ENCODE peak calls at places on chromosomes 1 and 21, in ten cellular contexts. One of them, this sample, is unnamed.

GRCh38 chr1:145997156-145998023 is 1.0 kb upstream of the TXNIP start:
- DNase-seq in ascending aorta: no peak
- DNase-seq in psoas muscle: peak
- DNase-seq in breast epithelium: no peak
- DNase-seq in body of pancreas: peak
- DNase-seq in PC-3: no peak
- DNase-seq in H1: no peak
- DNase-seq in uterus: peak
- DNase-seq in cardiac muscle cell: no peak
- DNase-seq in ovary: peak
- DNase-seq in this sample: no peak

GRCh38 chr1:166084613-166085012 is 82.2 kb downstream of the FAM78B start:
- DNase-seq in H1: no peak
- DNase-seq in body of pancreas: no peak
- DNase-seq in cardiac muscle cell: no peak
- DNase-seq in psoas muscle: no peak
- DNase-seq in ascending aorta: no peak
- DNase-seq in PC-3: no peak
- DNase-seq in ovary: no peak
- DNase-seq in breast epithelium: no peak
- DNase-seq in uterus: no peak
- DNase-seq in this sample: no peak

GRCh38 chr1:240091614-240092300 is at the start of gene FMN2:
- DNase-seq in uterus: no peak
- DNase-seq in ovary: peak
- DNase-seq in ascending aorta: no peak
- DNase-seq in body of pancreas: no peak
- DNase-seq in H1: no peak
- DNase-seq in cardiac muscle cell: peak
- DNase-seq in psoas muscle: no peak
- DNase-seq in breast epithelium: no peak
- DNase-seq in PC-3: peak
- DNase-seq in this sample: no peak

GRCh38 chr1:56153276-56153675 is 426.1 kb downstream of the PLPP3 start:
- DNase-seq in uterus: no peak
- DNase-seq in H1: no peak
- DNase-seq in ascending aorta: no peak
- DNase-seq in psoas muscle: no peak
- DNase-seq in cardiac muscle cell: no peak
- DNase-seq in body of pancreas: no peak
- DNase-seq in PC-3: no peak
- DNase-seq in ovary: no peak
- DNase-seq in breast epithelium: no peak
- DNase-seq in this sample: no peak

GRCh38 chr1:77513839-77514763 is 168.4 kb downstream of the ZZZ3 start:
- DNase-seq in breast epithelium: no peak
- DNase-seq in uterus: peak
- DNase-seq in cardiac muscle cell: peak
- DNase-seq in PC-3: no peak
- DNase-seq in psoas muscle: no peak
- DNase-seq in body of pancreas: peak
- DNase-seq in H1: peak
- DNase-seq in ovary: peak
- DNase-seq in ascending aorta: no peak
- DNase-seq in this sample: peak

GRCh38 chr1:41975850-41976569 is 57.3 kb upstream of the HIVEP3 start:
- DNase-seq in ascending aorta: no peak
- DNase-seq in ovary: no peak
- DNase-seq in cardiac muscle cell: no peak
- DNase-seq in H1: no peak
- DNase-seq in PC-3: no peak
- DNase-seq in psoas muscle: no peak
- DNase-seq in breast epithelium: no peak
- DNase-seq in body of pancreas: no peak
- DNase-seq in uterus: no peak
- DNase-seq in this sample: no peak

GRCh38 chr1:245921417-245921816 is 585.7 kb downstream of the SMYD3 start:
- DNase-seq in breast epithelium: no peak
- DNase-seq in ovary: no peak
- DNase-seq in H1: no peak
- DNase-seq in ascending aorta: no peak
- DNase-seq in body of pancreas: no peak
- DNase-seq in PC-3: no peak
- DNase-seq in psoas muscle: no peak
- DNase-seq in cardiac muscle cell: no peak
- DNase-seq in uterus: no peak
- DNase-seq in this sample: no peak

GRCh38 chr1:113307771-113308451 is 82.4 kb upstream of the MAGI3 start:
- DNase-seq in H1: no peak
- DNase-seq in breast epithelium: no peak
- DNase-seq in ovary: no peak
- DNase-seq in ascending aorta: no peak
- DNase-seq in cardiac muscle cell: peak
- DNase-seq in uterus: no peak
- DNase-seq in psoas muscle: no peak
- DNase-seq in PC-3: peak
- DNase-seq in body of pancreas: no peak
- DNase-seq in this sample: peak

GRCh38 chr1:27527223-27527856 is 37.4 kb upstream of the WASF2 start:
- DNase-seq in cardiac muscle cell: peak
- DNase-seq in breast epithelium: peak
- DNase-seq in body of pancreas: peak
- DNase-seq in ascending aorta: no peak
- DNase-seq in PC-3: no peak
- DNase-seq in ovary: peak
- DNase-seq in psoas muscle: peak
- DNase-seq in uterus: peak
- DNase-seq in H1: peak
- DNase-seq in this sample: no peak

GRCh38 chr1:20080441-20081330 is 10.7 kb downstream of the PLA2G5 start:
- DNase-seq in ovary: no peak
- DNase-seq in cardiac muscle cell: no peak
- DNase-seq in psoas muscle: no peak
- DNase-seq in ascending aorta: no peak
- DNase-seq in H1: no peak
- DNase-seq in body of pancreas: no peak
- DNase-seq in PC-3: peak
- DNase-seq in uterus: no peak
- DNase-seq in breast epithelium: no peak
- DNase-seq in this sample: no peak

GRCh38 chr1:247548847-247549246 is at the start of gene GCSAML:
- DNase-seq in body of pancreas: no peak
- DNase-seq in psoas muscle: no peak
- DNase-seq in ovary: no peak
- DNase-seq in cardiac muscle cell: no peak
- DNase-seq in breast epithelium: no peak
- DNase-seq in H1: no peak
- DNase-seq in ascending aorta: no peak
- DNase-seq in uterus: no peak
- DNase-seq in PC-3: no peak
- DNase-seq in this sample: no peak

GRCh38 chr1:219459321-219460105 is 153.4 kb downstream of the ZC3H11B start:
- DNase-seq in PC-3: no peak
- DNase-seq in H1: no peak
- DNase-seq in cardiac muscle cell: no peak
- DNase-seq in psoas muscle: no peak
- DNase-seq in uterus: no peak
- DNase-seq in ascending aorta: no peak
- DNase-seq in ovary: no peak
- DNase-seq in body of pancreas: no peak
- DNase-seq in breast epithelium: no peak
- DNase-seq in this sample: no peak

GRCh38 chr1:8598060-8598724 is 219.2 kb downstream of the RERE start:
- DNase-seq in PC-3: no peak
- DNase-seq in ascending aorta: no peak
- DNase-seq in H1: no peak
- DNase-seq in body of pancreas: peak
- DNase-seq in uterus: peak
- DNase-seq in ovary: peak
- DNase-seq in breast epithelium: no peak
- DNase-seq in psoas muscle: no peak
- DNase-seq in cardiac muscle cell: peak
- DNase-seq in this sample: no peak

GRCh38 chr1:211613108-211613947 is 34.4 kb upstream of the SLC30A1 start:
- DNase-seq in uterus: peak
- DNase-seq in breast epithelium: no peak
- DNase-seq in ascending aorta: peak
- DNase-seq in ovary: peak
- DNase-seq in psoas muscle: peak
- DNase-seq in body of pancreas: peak
- DNase-seq in PC-3: peak
- DNase-seq in cardiac muscle cell: peak
- DNase-seq in H1: no peak
- DNase-seq in this sample: peak

GRCh38 chr1:200231787-200232222 is 178.0 kb downstream of the ZNF281 start:
- DNase-seq in breast epithelium: no peak
- DNase-seq in ascending aorta: no peak
- DNase-seq in H1: no peak
- DNase-seq in body of pancreas: no peak
- DNase-seq in ovary: no peak
- DNase-seq in psoas muscle: no peak
- DNase-seq in PC-3: no peak
- DNase-seq in uterus: no peak
- DNase-seq in cardiac muscle cell: no peak
- DNase-seq in this sample: no peak

GRCh38 chr1:100414693-100415092 is 62.4 kb downstream of the CDC14A start:
- DNase-seq in PC-3: peak
- DNase-seq in H1: no peak
- DNase-seq in ovary: no peak
- DNase-seq in breast epithelium: no peak
- DNase-seq in cardiac muscle cell: no peak
- DNase-seq in body of pancreas: no peak
- DNase-seq in psoas muscle: no peak
- DNase-seq in ascending aorta: no peak
- DNase-seq in uterus: no peak
- DNase-seq in this sample: no peak

GRCh38 chr21:41611441-41611840 is 103.5 kb upstream of the TMPRSS2 start:
- DNase-seq in body of pancreas: no peak
- DNase-seq in ascending aorta: no peak
- DNase-seq in ovary: no peak
- DNase-seq in psoas muscle: no peak
- DNase-seq in PC-3: no peak
- DNase-seq in breast epithelium: no peak
- DNase-seq in uterus: no peak
- DNase-seq in cardiac muscle cell: no peak
- DNase-seq in H1: no peak
- DNase-seq in this sample: no peak

GRCh38 chr1:108745980-108746381 is 493 bp upstream of the STXBP3 start:
- DNase-seq in ascending aorta: no peak
- DNase-seq in H1: no peak
- DNase-seq in cardiac muscle cell: no peak
- DNase-seq in breast epithelium: no peak
- DNase-seq in psoas muscle: no peak
- DNase-seq in ovary: no peak
- DNase-seq in PC-3: no peak
- DNase-seq in uterus: no peak
- DNase-seq in body of pancreas: no peak
- DNase-seq in this sample: no peak
- TF ChIP-seq CTCF in ascending aorta: no peak
- TF ChIP-seq CTCF in H1: no peak
- TF ChIP-seq CTCF in cardiac muscle cell: no peak
- TF ChIP-seq CTCF in breast epithelium: no peak
- TF ChIP-seq CTCF in psoas muscle: no peak
- TF ChIP-seq CTCF in ovary: no peak
- TF ChIP-seq CTCF in PC-3: no peak
- TF ChIP-seq CTCF in uterus: no peak
- TF ChIP-seq CTCF in body of pancreas: no peak
- TF ChIP-seq CTCF in this sample: no peak

DNA sequence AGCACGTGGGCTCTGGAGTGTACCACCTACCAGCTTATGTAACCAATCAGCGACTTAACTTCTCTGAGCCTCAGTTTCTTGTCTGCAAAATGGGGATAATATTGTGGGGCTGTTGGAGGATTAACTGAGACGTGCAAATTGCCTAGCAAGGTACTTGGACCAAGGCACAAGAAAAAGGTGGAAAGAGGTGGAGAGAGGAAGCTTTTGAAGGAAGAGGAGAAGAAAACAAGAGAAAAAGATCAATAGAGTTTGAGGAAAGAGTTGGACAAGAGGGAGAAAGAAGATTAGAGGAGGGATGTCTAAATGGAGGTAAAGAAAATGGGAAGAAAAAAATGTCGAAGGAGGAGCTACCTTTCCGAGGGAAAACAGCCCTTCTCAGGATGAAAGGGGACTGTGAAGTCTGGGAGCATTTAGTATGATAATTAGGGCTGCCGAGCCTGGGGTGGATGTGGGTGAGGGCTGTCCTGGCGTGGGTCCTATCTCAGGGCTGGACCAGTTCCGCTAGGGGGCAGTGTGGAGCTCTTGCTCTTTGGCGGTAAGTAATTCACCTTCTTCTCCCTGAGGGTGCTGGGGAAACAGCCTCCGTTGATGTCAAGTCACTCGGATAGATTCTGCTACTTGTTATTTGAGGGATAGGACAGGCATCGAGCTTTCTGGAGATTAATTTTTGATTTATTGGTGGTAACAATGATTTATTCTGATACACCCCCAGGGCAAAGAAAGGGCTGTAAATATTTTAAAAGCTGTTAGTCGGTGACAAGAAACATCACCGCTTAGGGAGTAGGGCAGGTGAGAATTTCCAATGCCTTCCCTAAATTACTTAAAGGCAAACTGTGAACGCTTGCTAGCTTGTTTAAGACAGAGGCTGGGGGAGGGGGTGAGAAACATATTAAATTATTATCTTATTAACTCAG is 79.0 kb upstream of the NFASC start:
- DNase-seq in breast epithelium: peak
- DNase-seq in psoas muscle: peak
- DNase-seq in PC-3: peak
- DNase-seq in body of pancreas: peak
- DNase-seq in uterus: peak
- DNase-seq in cardiac muscle cell: peak
- DNase-seq in H1: peak
- DNase-seq in ovary: peak
- DNase-seq in ascending aorta: no peak
- DNase-seq in this sample: no peak
- H3K27ac ChIP-seq in breast epithelium: no peak
- H3K27ac ChIP-seq in psoas muscle: no peak
- H3K27ac ChIP-seq in PC-3: no peak
- H3K27ac ChIP-seq in body of pancreas: no peak
- H3K27ac ChIP-seq in uterus: no peak
- H3K27ac ChIP-seq in cardiac muscle cell: no peak
- H3K27ac ChIP-seq in H1: no peak
- H3K27ac ChIP-seq in ovary: no peak
- H3K27ac ChIP-seq in ascending aorta: no peak
- H3K27ac ChIP-seq in this sample: no peak

GRCh38 chr1:248924696-248925532 is 18.9 kb downstream of the PGBD2 start:
- DNase-seq in H1: no peak
- DNase-seq in body of pancreas: peak
- DNase-seq in breast epithelium: no peak
- DNase-seq in ascending aorta: no peak
- DNase-seq in PC-3: peak
- DNase-seq in uterus: no peak
- DNase-seq in cardiac muscle cell: peak
- DNase-seq in psoas muscle: no peak
- DNase-seq in ovary: no peak
- DNase-seq in this sample: peak
- TF ChIP-seq CTCF in H1: peak
- TF ChIP-seq CTCF in body of pancreas: peak
- TF ChIP-seq CTCF in breast epithelium: peak
- TF ChIP-seq CTCF in ascending aorta: peak
- TF ChIP-seq CTCF in PC-3: peak
- TF ChIP-seq CTCF in uterus: peak
- TF ChIP-seq CTCF in cardiac muscle cell: peak
- TF ChIP-seq CTCF in psoas muscle: peak
- TF ChIP-seq CTCF in ovary: peak
- TF ChIP-seq CTCF in this sample: peak

GRCh38 chr1:151003175-151003574 is 3.5 kb downstream of the MINDY1 start:
- DNase-seq in body of pancreas: no peak
- DNase-seq in ovary: no peak
- DNase-seq in psoas muscle: no peak
- DNase-seq in uterus: no peak
- DNase-seq in H1: no peak
- DNase-seq in cardiac muscle cell: no peak
- DNase-seq in PC-3: no peak
- DNase-seq in ascending aorta: no peak
- DNase-seq in breast epithelium: no peak
- DNase-seq in this sample: no peak
- H3K27ac ChIP-seq in body of pancreas: no peak
- H3K27ac ChIP-seq in ovary: no peak
- H3K27ac ChIP-seq in psoas muscle: no peak
- H3K27ac ChIP-seq in uterus: peak
- H3K27ac ChIP-seq in H1: no peak
- H3K27ac ChIP-seq in cardiac muscle cell: no peak
- H3K27ac ChIP-seq in PC-3: no peak
- H3K27ac ChIP-seq in ascending aorta: no peak
- H3K27ac ChIP-seq in breast epithelium: peak
- H3K27ac ChIP-seq in this sample: no peak